ENCODE peak calls at places on chromosomes 7 and 10, in ten cellular contexts. One of them, this sample, is unnamed.

GRCh38 chr10:87641065-87641464 is 18.6 kb upstream of the PAPSS2 start:
- DNase-seq in AG09319: no peak
- DNase-seq in AG09309: no peak
- DNase-seq in foreskin fibroblast: no peak
- DNase-seq in uterus: no peak
- DNase-seq in GM12865: no peak
- DNase-seq in HepG2: no peak
- DNase-seq in adrenal gland: no peak
- DNase-seq in breast epithelium: no peak
- DNase-seq in B cell: no peak
- DNase-seq in this sample: no peak

GRCh38 chr10:119199231-119199992 is 8.0 kb upstream of the GRK5 start:
- DNase-seq in breast epithelium: peak
- DNase-seq in adrenal gland: peak
- DNase-seq in AG09319: no peak
- DNase-seq in HepG2: peak
- DNase-seq in foreskin fibroblast: peak
- DNase-seq in B cell: peak
- DNase-seq in AG09309: no peak
- DNase-seq in uterus: peak
- DNase-seq in GM12865: peak
- DNase-seq in this sample: peak

GRCh38 chr7:121000091-121000983 is 11.8 kb downstream of the CPED1 start:
- DNase-seq in AG09309: no peak
- DNase-seq in AG09319: no peak
- DNase-seq in B cell: no peak
- DNase-seq in breast epithelium: no peak
- DNase-seq in adrenal gland: no peak
- DNase-seq in HepG2: no peak
- DNase-seq in GM12865: no peak
- DNase-seq in foreskin fibroblast: peak
- DNase-seq in uterus: no peak
- DNase-seq in this sample: peak

GRCh38 chr7:92830532-92831110 is 5.8 kb downstream of the CDK6 start:
- DNase-seq in breast epithelium: no peak
- DNase-seq in B cell: no peak
- DNase-seq in foreskin fibroblast: peak
- DNase-seq in AG09309: no peak
- DNase-seq in uterus: no peak
- DNase-seq in HepG2: no peak
- DNase-seq in AG09319: no peak
- DNase-seq in GM12865: peak
- DNase-seq in adrenal gland: no peak
- DNase-seq in this sample: no peak

GRCh38 chr10:78931333-78932083 is 137.3 kb upstream of the ZMIZ1 start:
- DNase-seq in adrenal gland: peak
- DNase-seq in breast epithelium: no peak
- DNase-seq in AG09309: peak
- DNase-seq in foreskin fibroblast: peak
- DNase-seq in HepG2: no peak
- DNase-seq in B cell: no peak
- DNase-seq in AG09319: peak
- DNase-seq in GM12865: no peak
- DNase-seq in uterus: peak
- DNase-seq in this sample: peak

GRCh38 chr7:101754432-101755159 is 62.8 kb upstream of the CUX1 start:
- DNase-seq in AG09319: no peak
- DNase-seq in HepG2: no peak
- DNase-seq in breast epithelium: no peak
- DNase-seq in GM12865: peak
- DNase-seq in adrenal gland: peak
- DNase-seq in foreskin fibroblast: peak
- DNase-seq in uterus: peak
- DNase-seq in AG09309: no peak
- DNase-seq in B cell: no peak
- DNase-seq in this sample: peak

GRCh38 chr7:156461881-156462665 is 178.5 kb upstream of the RNF32 start:
- DNase-seq in breast epithelium: no peak
- DNase-seq in AG09309: no peak
- DNase-seq in AG09319: no peak
- DNase-seq in GM12865: no peak
- DNase-seq in adrenal gland: no peak
- DNase-seq in B cell: peak
- DNase-seq in uterus: no peak
- DNase-seq in foreskin fibroblast: no peak
- DNase-seq in HepG2: no peak
- DNase-seq in this sample: no peak

GRCh38 chr7:115491744-115492380 is 538.7 kb downstream of the TFEC start:
- DNase-seq in uterus: no peak
- DNase-seq in HepG2: no peak
- DNase-seq in GM12865: no peak
- DNase-seq in AG09319: no peak
- DNase-seq in B cell: no peak
- DNase-seq in foreskin fibroblast: no peak
- DNase-seq in breast epithelium: no peak
- DNase-seq in adrenal gland: no peak
- DNase-seq in AG09309: no peak
- DNase-seq in this sample: peak

GRCh38 chr10:120172371-120172770 is 279.8 kb downstream of the SEC23IP start:
- DNase-seq in HepG2: no peak
- DNase-seq in uterus: no peak
- DNase-seq in B cell: no peak
- DNase-seq in breast epithelium: no peak
- DNase-seq in adrenal gland: no peak
- DNase-seq in GM12865: no peak
- DNase-seq in foreskin fibroblast: no peak
- DNase-seq in AG09309: no peak
- DNase-seq in AG09319: no peak
- DNase-seq in this sample: no peak

GRCh38 chr10:91582063-91582673 is 50.7 kb downstream of the PPP1R3C start:
- DNase-seq in AG09309: no peak
- DNase-seq in HepG2: no peak
- DNase-seq in breast epithelium: no peak
- DNase-seq in uterus: no peak
- DNase-seq in GM12865: no peak
- DNase-seq in foreskin fibroblast: no peak
- DNase-seq in AG09319: no peak
- DNase-seq in adrenal gland: peak
- DNase-seq in B cell: no peak
- DNase-seq in this sample: no peak

GRCh38 chr7:50792342-50793114 is 9.8 kb upstream of the GRB10 start:
- DNase-seq in HepG2: no peak
- DNase-seq in foreskin fibroblast: peak
- DNase-seq in AG09319: no peak
- DNase-seq in AG09309: no peak
- DNase-seq in GM12865: no peak
- DNase-seq in uterus: peak
- DNase-seq in B cell: no peak
- DNase-seq in breast epithelium: no peak
- DNase-seq in adrenal gland: peak
- DNase-seq in this sample: peak

GRCh38 chr10:73991846-73992245 is 6.1 kb upstream of the VCL start:
- DNase-seq in foreskin fibroblast: no peak
- DNase-seq in B cell: peak
- DNase-seq in adrenal gland: no peak
- DNase-seq in AG09309: no peak
- DNase-seq in uterus: no peak
- DNase-seq in GM12865: peak
- DNase-seq in HepG2: no peak
- DNase-seq in breast epithelium: no peak
- DNase-seq in AG09319: no peak
- DNase-seq in this sample: no peak

GRCh38 chr7:69126896-69127479 is 471.3 kb upstream of the AUTS2 start:
- DNase-seq in GM12865: no peak
- DNase-seq in uterus: no peak
- DNase-seq in breast epithelium: no peak
- DNase-seq in foreskin fibroblast: no peak
- DNase-seq in AG09319: no peak
- DNase-seq in adrenal gland: no peak
- DNase-seq in HepG2: no peak
- DNase-seq in B cell: no peak
- DNase-seq in AG09309: no peak
- DNase-seq in this sample: no peak

GRCh38 chr7:42224391-42225003 is 12.5 kb downstream of the GLI3 start:
- DNase-seq in foreskin fibroblast: no peak
- DNase-seq in adrenal gland: no peak
- DNase-seq in breast epithelium: no peak
- DNase-seq in HepG2: no peak
- DNase-seq in B cell: no peak
- DNase-seq in AG09309: no peak
- DNase-seq in AG09319: no peak
- DNase-seq in uterus: no peak
- DNase-seq in GM12865: no peak
- DNase-seq in this sample: no peak
- TF ChIP-seq CTCF in foreskin fibroblast: no peak
- TF ChIP-seq CTCF in adrenal gland: no peak
- TF ChIP-seq CTCF in breast epithelium: no peak
- TF ChIP-seq CTCF in HepG2: peak
- TF ChIP-seq CTCF in B cell: no peak
- TF ChIP-seq CTCF in AG09309: no peak
- TF ChIP-seq CTCF in AG09319: no peak
- TF ChIP-seq CTCF in uterus: no peak
- TF ChIP-seq CTCF in GM12865: no peak
- TF ChIP-seq CTCF in this sample: no peak

DNA sequence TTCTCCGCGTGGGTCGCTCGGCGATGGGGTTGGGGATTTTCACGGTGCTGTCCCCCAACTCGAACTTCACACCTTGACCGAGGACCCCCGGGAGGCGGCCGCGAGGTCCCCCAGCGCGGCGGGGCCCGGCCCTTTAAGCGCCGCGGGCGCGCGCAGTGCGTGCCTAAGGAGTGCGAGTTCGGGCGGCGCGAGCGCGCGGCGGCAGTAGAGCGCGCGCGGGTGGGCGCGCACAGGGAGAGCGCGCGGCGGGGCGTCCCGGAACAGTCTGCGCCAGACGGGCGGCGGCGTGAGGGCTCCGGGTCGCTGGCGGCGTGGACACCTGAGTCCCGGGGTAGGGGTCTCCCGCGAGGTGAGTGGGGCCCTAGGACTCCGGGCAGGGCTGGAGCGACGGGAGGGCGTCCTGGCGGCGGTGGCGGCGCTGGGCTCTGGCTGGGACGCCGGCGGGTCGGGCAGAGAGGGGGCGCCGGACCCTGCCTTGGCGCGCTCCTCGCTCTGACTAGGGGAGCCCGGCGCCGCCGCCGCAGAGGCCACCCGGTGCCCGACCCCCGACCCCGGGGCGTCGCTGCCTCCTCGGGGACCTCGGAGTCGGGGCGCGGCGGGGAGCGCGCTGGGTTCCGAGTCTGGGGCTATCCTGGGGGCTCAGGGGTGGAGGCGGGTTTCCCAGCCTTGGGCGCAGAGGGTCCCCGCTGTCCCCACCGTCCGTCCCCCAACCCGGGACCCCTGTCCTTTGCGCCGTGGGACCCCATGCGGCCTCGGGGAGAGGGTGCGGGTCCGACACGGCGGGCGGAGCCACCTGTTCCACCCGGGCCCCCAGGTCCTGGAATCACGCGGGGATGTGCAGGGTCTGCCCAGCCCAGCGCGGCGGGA is at the start of gene PROSER2:
- DNase-seq in AG09319: no peak
- DNase-seq in GM12865: peak
- DNase-seq in adrenal gland: no peak
- DNase-seq in B cell: peak
- DNase-seq in uterus: peak
- DNase-seq in foreskin fibroblast: peak
- DNase-seq in HepG2: no peak
- DNase-seq in breast epithelium: peak
- DNase-seq in AG09309: no peak
- DNase-seq in this sample: peak
- TF ChIP-seq CTCF in AG09319: no peak
- TF ChIP-seq CTCF in GM12865: no peak
- TF ChIP-seq CTCF in adrenal gland: no peak
- TF ChIP-seq CTCF in B cell: no peak
- TF ChIP-seq CTCF in uterus: no peak
- TF ChIP-seq CTCF in foreskin fibroblast: no peak
- TF ChIP-seq CTCF in HepG2: no peak
- TF ChIP-seq CTCF in breast epithelium: no peak
- TF ChIP-seq CTCF in AG09309: no peak
- TF ChIP-seq CTCF in this sample: no peak

GRCh38 chr10:68302503-68302823 is 29.4 kb upstream of the HNRNPH3 start:
- DNase-seq in GM12865: no peak
- DNase-seq in uterus: no peak
- DNase-seq in adrenal gland: no peak
- DNase-seq in breast epithelium: no peak
- DNase-seq in B cell: no peak
- DNase-seq in HepG2: no peak
- DNase-seq in foreskin fibroblast: no peak
- DNase-seq in AG09309: no peak
- DNase-seq in AG09319: no peak
- DNase-seq in this sample: no peak

GRCh38 chr10:68305889-68306288 is 26.0 kb upstream of the HNRNPH3 start:
- DNase-seq in HepG2: no peak
- DNase-seq in AG09319: no peak
- DNase-seq in foreskin fibroblast: no peak
- DNase-seq in AG09309: no peak
- DNase-seq in GM12865: no peak
- DNase-seq in breast epithelium: no peak
- DNase-seq in adrenal gland: no peak
- DNase-seq in uterus: no peak
- DNase-seq in B cell: no peak
- DNase-seq in this sample: no peak

GRCh38 chr10:68302871-68303270 is 29.0 kb upstream of the HNRNPH3 start:
- DNase-seq in AG09319: no peak
- DNase-seq in B cell: no peak
- DNase-seq in breast epithelium: no peak
- DNase-seq in uterus: no peak
- DNase-seq in HepG2: no peak
- DNase-seq in foreskin fibroblast: no peak
- DNase-seq in adrenal gland: no peak
- DNase-seq in AG09309: no peak
- DNase-seq in GM12865: no peak
- DNase-seq in this sample: no peak

GRCh38 chr10:68301790-68302502 is 29.9 kb upstream of the HNRNPH3 start:
- DNase-seq in GM12865: peak
- DNase-seq in AG09319: peak
- DNase-seq in adrenal gland: no peak
- DNase-seq in uterus: no peak
- DNase-seq in AG09309: peak
- DNase-seq in breast epithelium: no peak
- DNase-seq in B cell: peak
- DNase-seq in foreskin fibroblast: peak
- DNase-seq in HepG2: peak
- DNase-seq in this sample: peak

GRCh38 chr10:68303849-68304412 is 27.9 kb upstream of the HNRNPH3 start:
- DNase-seq in breast epithelium: no peak
- DNase-seq in foreskin fibroblast: no peak
- DNase-seq in HepG2: peak
- DNase-seq in GM12865: no peak
- DNase-seq in adrenal gland: peak
- DNase-seq in AG09309: no peak
- DNase-seq in uterus: no peak
- DNase-seq in B cell: no peak
- DNase-seq in AG09319: no peak
- DNase-seq in this sample: no peak
- TF ChIP-seq CTCF in breast epithelium: no peak
- TF ChIP-seq CTCF in foreskin fibroblast: no peak
- TF ChIP-seq CTCF in HepG2: no peak
- TF ChIP-seq CTCF in GM12865: no peak
- TF ChIP-seq CTCF in adrenal gland: no peak
- TF ChIP-seq CTCF in AG09309: no peak
- TF ChIP-seq CTCF in uterus: no peak
- TF ChIP-seq CTCF in B cell: no peak
- TF ChIP-seq CTCF in AG09319: no peak
- TF ChIP-seq CTCF in this sample: no peak

GRCh38 chr10:96321822-96322221 is 17.6 kb downstream of the DNTT start:
- DNase-seq in AG09309: no peak
- DNase-seq in adrenal gland: no peak
- DNase-seq in AG09319: no peak
- DNase-seq in foreskin fibroblast: no peak
- DNase-seq in uterus: no peak
- DNase-seq in GM12865: no peak
- DNase-seq in B cell: no peak
- DNase-seq in breast epithelium: no peak
- DNase-seq in HepG2: no peak
- DNase-seq in this sample: no peak
- TF ChIP-seq CTCF in AG09309: no peak
- TF ChIP-seq CTCF in adrenal gland: no peak
- TF ChIP-seq CTCF in AG09319: no peak
- TF ChIP-seq CTCF in foreskin fibroblast: no peak
- TF ChIP-seq CTCF in uterus: no peak
- TF ChIP-seq CTCF in GM12865: no peak
- TF ChIP-seq CTCF in B cell: no peak
- TF ChIP-seq CTCF in breast epithelium: no peak
- TF ChIP-seq CTCF in HepG2: no peak
- TF ChIP-seq CTCF in this sample: no peak

This sample was measured in fibroblast of the aortic adventitia.